ENCODE peak calls at places on chromosomes 7 and 10, in four cellular contexts. P, K, O and F are unnamed samples.

GRCh38 chr7:131305152-131305551 is 22.5 kb upstream of the MKLN1 start:
- DNase-seq in K (no peak), O (no peak), P (no peak), F (no peak)

GRCh38 chr7:75995052-75995471 is 667 bp upstream of the TMEM120A start:
- DNase-seq in P (no peak), K (no peak), O (no peak), F (no peak)

GRCh38 chr7:145875267-145875666 is 241.3 kb upstream of the CNTNAP2 start:
- DNase-seq in O (no peak), K (no peak), P (no peak), F (no peak)

GRCh38 chr7:113270790-113271189 is 152.4 kb upstream of the SMIM30 start:
- DNase-seq in K (no peak), P (no peak), O (no peak), F (no peak)

GRCh38 chr10:89185658-89186057 is 21.5 kb downstream of the CH25H start:
- DNase-seq in P (no peak), K (no peak), O (no peak), F (no peak)

GRCh38 chr7:1852781-1853618 is 182.9 kb downstream of the ELFN1 start:
- DNase-seq in O (no peak), P (no peak), K (no peak), F (no peak)

GRCh38 chr7:11706666-11707605 is 125.1 kb downstream of the THSD7A start:
- DNase-seq in O (no peak), P (peak), K (no peak), F (peak)

GRCh38 chr10:114768394-114768786 is 53.2 kb upstream of the FHIP2A start:
- DNase-seq in O (no peak), P (peak), K (no peak), F (no peak)

GRCh38 chr7:16804674-16805439 is at the start of gene AGR2:
- DNase-seq in O (no peak), P (peak), K (no peak), F (no peak)

GRCh38 chr7:69845721-69846495 is 247.6 kb downstream of the AUTS2 start:
- DNase-seq in K (no peak), P (no peak), O (no peak), F (no peak)

GRCh38 chr10:4804505-4804904 is 21.5 kb upstream of the AKR1E2 start:
- DNase-seq in O (no peak), P (no peak), K (no peak), F (no peak)

GRCh38 chr7:150753826-150754603 is 16.8 kb downstream of the GIMAP5 start:
- DNase-seq in P (no peak), K (no peak), O (peak), F (no peak)

GRCh38 chr7:42344168-42344755 is 107.3 kb upstream of the GLI3 start:
- DNase-seq in K (no peak), O (no peak), P (no peak), F (peak)

GRCh38 chr7:97015787-97016391 is 8.7 kb downstream of the DLX5 start:
- DNase-seq in K (no peak), O (no peak), P (no peak), F (no peak)

GRCh38 chr7:112584290-112584689 is 103.5 kb downstream of the LSMEM1 start:
- DNase-seq in P (no peak), K (no peak), O (no peak), F (no peak)

GRCh38 chr7:98133621-98134266 is 27.1 kb downstream of the LMTK2 start:
- DNase-seq in P (no peak), O (no peak), K (no peak), F (no peak)

GRCh38 chr10:61964949-61965693 is 63.6 kb downstream of the ARID5B start:
- DNase-seq in O (no peak), P (no peak), K (no peak), F (no peak)
- TF ChIP-seq EP300 in O (no peak), P (no peak), K (no peak), F (no peak)

DNA sequence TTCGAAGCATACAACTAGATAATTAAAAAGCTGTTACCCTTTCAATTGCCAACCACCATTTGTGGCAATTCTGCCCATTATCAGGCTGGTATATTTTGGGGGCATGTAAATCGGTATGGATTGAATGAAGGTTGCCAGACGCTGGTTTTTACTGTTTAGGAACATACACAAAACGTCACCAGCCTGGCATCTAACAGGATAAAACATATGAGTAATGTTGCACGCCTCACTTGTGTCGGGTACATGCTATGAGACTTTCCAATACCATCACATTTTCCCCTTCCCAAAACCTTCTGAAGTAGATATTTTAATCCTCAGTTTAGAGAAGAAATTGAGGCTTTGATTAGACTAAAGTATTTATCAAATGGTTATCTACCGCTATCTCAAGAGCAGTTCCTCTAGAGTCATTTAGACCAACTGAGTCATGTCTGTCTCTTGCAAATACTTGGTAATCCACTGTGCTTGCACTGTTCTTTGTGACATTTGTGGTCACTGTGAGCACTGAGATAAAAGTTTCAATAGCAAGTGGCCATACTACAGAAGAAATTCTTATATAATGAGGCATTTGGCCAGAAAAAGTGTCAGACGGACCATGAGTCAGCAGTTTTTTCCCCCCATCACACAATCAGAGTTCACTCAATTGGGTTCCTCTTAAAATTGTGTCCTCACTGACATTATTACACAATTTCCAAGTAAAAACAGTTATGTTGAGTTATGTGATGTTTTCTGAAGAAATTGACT is 498.7 kb downstream of the NXPH1 start:
- DNase-seq in K (no peak), P (no peak), O (no peak), F (no peak)
- TF ChIP-seq EP300 in K (no peak), P (no peak), O (no peak), F (no peak)

GRCh38 chr10:22477365-22478287 is 132.3 kb downstream of the SPAG6 start:
- DNase-seq in K (no peak), O (no peak), P (no peak), F (peak)

GRCh38 chr10:22476601-22477364 is 131.5 kb downstream of the SPAG6 start:
- DNase-seq in P (no peak), K (no peak), O (no peak), F (no peak)

GRCh38 chr10:22475527-22475856 is 130.2 kb downstream of the SPAG6 start:
- DNase-seq in K (no peak), O (no peak), P (no peak), F (no peak)

GRCh38 chr10:22473459-22473858 is 128.2 kb downstream of the SPAG6 start:
- DNase-seq in P (no peak), K (no peak), O (no peak), F (no peak)

DNA sequence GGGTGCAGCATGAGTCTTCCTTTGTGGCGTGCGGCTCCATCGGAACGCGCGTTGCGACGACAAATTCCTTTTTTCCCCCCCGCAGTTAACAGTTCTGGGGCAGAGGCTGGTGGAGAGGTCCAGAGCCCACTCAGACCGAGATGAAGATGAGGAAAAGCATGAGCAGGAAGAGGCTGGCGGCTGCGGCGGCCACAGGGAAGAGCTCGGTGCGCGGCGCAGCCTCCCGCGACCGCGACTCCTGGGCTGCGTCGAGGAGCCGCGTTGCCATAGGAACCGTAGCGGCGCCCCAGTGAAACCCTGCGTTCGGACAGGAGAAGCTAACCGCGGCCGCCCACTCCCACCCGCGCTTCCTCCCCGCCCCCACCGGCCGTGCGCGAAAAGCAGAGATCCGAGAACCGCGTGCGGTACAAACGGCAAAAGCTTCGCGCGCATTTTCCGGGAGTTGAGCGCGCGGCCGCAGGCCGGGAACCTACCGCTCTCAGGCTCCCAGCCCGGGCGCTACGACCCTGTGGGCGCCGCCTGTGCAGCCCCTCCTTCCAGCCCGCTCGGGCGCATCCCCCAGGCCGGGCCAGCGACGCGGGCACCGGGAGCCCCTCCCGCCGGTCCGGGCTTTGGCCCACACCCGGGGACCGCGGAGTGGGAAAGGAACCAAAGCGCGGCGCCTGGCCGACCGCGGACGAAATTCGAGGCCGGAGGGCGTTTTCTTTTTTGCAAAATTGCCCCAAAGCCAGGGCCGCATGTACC is 130.7 kb downstream of the SPAG6 start:
- DNase-seq in O (no peak), K (no peak), P (peak), F (peak)
- TF ChIP-seq EP300 in O (no peak), K (no peak), P (no peak), F (no peak)

DNA sequence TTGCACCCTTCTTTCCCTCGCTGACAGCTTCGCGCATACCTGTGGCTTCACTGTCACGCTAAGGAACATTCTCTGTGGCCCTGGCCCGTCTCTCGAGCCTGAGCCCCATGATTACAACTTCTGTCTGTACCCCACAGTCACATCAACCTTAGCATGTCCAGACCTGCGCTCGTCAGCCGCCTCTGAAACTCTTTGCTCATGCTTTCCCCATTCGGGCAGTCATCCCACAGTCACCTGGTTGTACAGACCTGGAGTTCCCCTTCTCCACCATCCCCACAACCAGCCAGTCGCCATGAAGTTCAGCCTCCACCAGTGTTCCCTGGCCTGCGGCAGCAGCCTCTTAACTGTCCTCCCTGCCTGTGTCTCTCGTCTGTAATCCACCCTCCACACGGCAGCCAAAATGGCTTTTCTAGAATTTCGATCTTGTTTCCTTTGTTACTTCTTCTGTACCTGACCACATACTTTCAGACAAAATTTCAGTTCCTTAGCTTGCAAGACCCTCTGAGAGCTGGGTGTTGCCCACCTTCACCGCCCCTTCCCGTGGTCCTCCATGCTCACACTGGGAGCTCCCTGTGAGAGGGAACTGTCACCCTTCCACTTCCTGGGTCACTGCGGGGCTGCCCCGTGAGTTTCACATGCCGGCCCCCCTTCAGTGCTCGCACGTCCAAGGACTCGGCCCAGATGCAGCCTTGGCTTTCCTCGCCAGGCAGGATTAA is 229.2 kb downstream of the CELF2 start:
- DNase-seq in O (no peak), K (no peak), P (no peak), F (peak)
- TF ChIP-seq EP300 in O (no peak), K (no peak), P (no peak), F (no peak)